ENCODE peak calls at places on chromosome 2, in eight cellular contexts. I is HEK293T; R is left cardiac atrium; H is stimulated activated CD4-positive, alpha-beta T cell treated with anti-CD3 and anti-CD28 coated beads, Interleukin-12 subunit alpha, Interleukin-12 subunit beta, amount 100 ng/mL, for 24 hours; A is SK-MEL-5; S is mesendoderm; K is NCI-H1092; G is CD4-positive, alpha-beta T cell. W is an unnamed sample.

GRCh38 chr2:8225257-8225656 is 456.6 kb upstream of the ID2 start:
- DNase-seq in I (no peak), R (no peak), H (no peak), A (no peak), S (no peak), K (no peak), G (no peak), W (peak)

GRCh38 chr2:230885467-230886130 is 20.9 kb downstream of the ITM2C start:
- DNase-seq in I (peak), R (no peak), H (no peak), A (peak), S (peak), K (no peak), G (no peak), W (no peak)

GRCh38 chr2:102975996-102976636 is 214.3 kb downstream of the TMEM182 start:
- DNase-seq in I (peak), R (no peak), H (no peak), A (peak), S (peak), K (no peak), G (no peak), W (peak)

GRCh38 chr2:238850096-238850495 is 2.2 kb downstream of the TWIST2 start:
- DNase-seq in I (no peak), R (no peak), H (no peak), A (no peak), S (no peak), K (no peak), G (no peak), W (no peak)

GRCh38 chr2:159251296-159252173 is 35.0 kb downstream of the WDSUB1 start:
- DNase-seq in I (no peak), R (no peak), H (no peak), A (peak), S (no peak), K (no peak), G (no peak), W (no peak)

GRCh38 chr2:176176233-176176632 is 12.2 kb upstream of the HOXD1 start:
- DNase-seq in I (no peak), R (no peak), H (no peak), A (no peak), S (no peak), K (no peak), G (no peak), W (no peak)

GRCh38 chr2:43818761-43819160 is 19.9 kb downstream of the ABCG5 start:
- DNase-seq in I (no peak), R (peak), H (no peak), A (peak), S (no peak), K (no peak), G (no peak), W (no peak)

GRCh38 chr2:200713704-200714064 is 98.0 kb upstream of the BZW1 start:
- DNase-seq in I (no peak), R (no peak), H (no peak), A (no peak), S (peak), K (no peak), G (peak), W (no peak)

GRCh38 chr2:66508358-66509071 is 73.6 kb downstream of the MEIS1 start:
- DNase-seq in I (no peak), R (no peak), H (no peak), A (no peak), S (peak), K (no peak), G (no peak), W (no peak)

GRCh38 chr2:38178142-38178541 is 102.2 kb upstream of the CYP1B1 start:
- DNase-seq in I (no peak), R (peak), H (no peak), A (peak), S (no peak), K (no peak), G (no peak), W (no peak)

GRCh38 chr2:100876231-100876860 is 56.4 kb downstream of the NPAS2 start:
- DNase-seq in I (no peak), R (no peak), H (no peak), A (no peak), S (no peak), K (no peak), G (no peak), W (no peak)

GRCh38 chr2:152132321-152132720 is 33.5 kb upstream of the CACNB4 start:
- DNase-seq in I (no peak), R (no peak), H (no peak), A (peak), S (no peak), K (no peak), G (no peak), W (no peak)

GRCh38 chr2:112834379-112835014 is 2.1 kb downstream of the IL1B start:
- DNase-seq in I (no peak), R (no peak), H (no peak), A (no peak), S (no peak), K (no peak), G (no peak), W (no peak)

GRCh38 chr2:99085400-99085799 is 56.1 kb upstream of the C2orf15 start:
- DNase-seq in I (no peak), R (no peak), H (no peak), A (peak), S (peak), K (no peak), G (no peak), W (no peak)

GRCh38 chr2:47686018-47686417 is 96.9 kb upstream of the MSH6 start:
- DNase-seq in I (no peak), R (no peak), H (no peak), A (no peak), S (no peak), K (no peak), G (no peak), W (no peak)

GRCh38 chr2:225865468-225865867 is 466.0 kb downstream of the NYAP2 start:
- DNase-seq in I (no peak), R (no peak), H (no peak), A (no peak), S (no peak), K (no peak), G (no peak), W (no peak)

GRCh38 chr2:63047534-63048281 is 2.9 kb upstream of the OTX1 start:
- DNase-seq in I (no peak), R (no peak), H (no peak), A (no peak), S (peak), K (no peak), G (no peak), W (no peak)

GRCh38 chr2:17373041-17373440 is 145.2 kb downstream of the RAD51AP2 start:
- DNase-seq in I (no peak), R (no peak), H (no peak), A (no peak), S (no peak), K (no peak), G (no peak), W (no peak)

GRCh38 chr2:154620490-154620889 is 78.0 kb upstream of the KCNJ3 start:
- DNase-seq in I (no peak), R (no peak), H (no peak), A (no peak), S (no peak), K (no peak), G (no peak), W (no peak)

GRCh38 chr2:101622210-101622609 is 75.3 kb upstream of the MAP4K4 start:
- DNase-seq in I (no peak), R (no peak), H (no peak), A (no peak), S (peak), K (no peak), G (no peak), W (no peak)

GRCh38 chr2:159243521-159243920 is 43.0 kb downstream of the WDSUB1 start:
- DNase-seq in I (no peak), R (no peak), H (no peak), A (no peak), S (peak), K (no peak), G (no peak), W (no peak)

GRCh38 chr2:85846411-85846810 is 42.4 kb downstream of the ST3GAL5 start:
- DNase-seq in I (no peak), R (no peak), H (no peak), A (no peak), S (no peak), K (no peak), G (no peak), W (no peak)

GRCh38 chr2:145691659-145692058 is 1171.7 kb upstream of the ZEB2 start:
- DNase-seq in I (no peak), R (no peak), H (no peak), A (no peak), S (no peak), K (no peak), G (no peak), W (no peak)

GRCh38 chr2:96138146-96139145 is at the start of gene ASTL:
- DNase-seq in I (peak), R (no peak), H (no peak), A (peak), S (peak), K (no peak), G (peak), W (peak)

GRCh38 chr2:31235504-31235902 is 1.6 kb downstream of the EHD3 start:
- DNase-seq in I (no peak), R (no peak), H (no peak), A (no peak), S (peak), K (no peak), G (no peak), W (no peak)

GRCh38 chr2:62577994-62578836 is 72.2 kb upstream of the TMEM17 start:
- DNase-seq in I (no peak), R (no peak), H (no peak), A (peak), S (no peak), K (no peak), G (no peak), W (no peak)

GRCh38 chr2:118103963-118104942 is 16.0 kb downstream of the INSIG2 start:
- DNase-seq in I (no peak), R (no peak), H (no peak), A (no peak), S (no peak), K (no peak), G (no peak), W (no peak)

W was measured in heart right ventricle.